ENCODE peak calls at places on chromosomes 1 and 21, in six cellular contexts. T, E, D, A, N and S are unnamed samples.

GRCh38 chr1:162357681-162358266 is 18.9 kb downstream of the SPATA46 start:
- DNase-seq in T (peak), E (no peak), D (peak), A (peak), N (no peak), S (peak)

GRCh38 chr1:230067441-230067870 is 418 bp downstream of the GALNT2 start:
- DNase-seq in T (peak), E (no peak), D (no peak), A (peak), N (no peak), S (peak)

GRCh38 chr1:151837841-151838490 is 1.7 kb downstream of the C2CD4D start:
- DNase-seq in T (no peak), E (no peak), D (no peak), A (no peak), N (no peak), S (no peak)

GRCh38 chr1:212457740-212458338 is 25.1 kb downstream of the NENF start:
- DNase-seq in T (peak), E (peak), D (peak), A (peak), N (no peak), S (no peak)

GRCh38 chr1:77133731-77134358 is 85.4 kb downstream of the PIGK start:
- DNase-seq in T (no peak), E (no peak), D (no peak), A (no peak), N (no peak), S (no peak)

GRCh38 chr1:182235952-182236650 is 155.5 kb downstream of the GLUL start:
- DNase-seq in T (peak), E (no peak), D (peak), A (no peak), N (no peak), S (no peak)

GRCh38 chr1:201262963-201263608 is 20.2 kb upstream of the PKP1 start:
- DNase-seq in T (no peak), E (no peak), D (no peak), A (no peak), N (no peak), S (no peak)

GRCh38 chr1:175126347-175126746 is 58.7 kb downstream of the TNN start:
- DNase-seq in T (no peak), E (no peak), D (no peak), A (no peak), N (no peak), S (no peak)

GRCh38 chr1:232260045-232260444 is 369.9 kb downstream of the SIPA1L2 start:
- DNase-seq in T (no peak), E (no peak), D (no peak), A (no peak), N (no peak), S (no peak)

GRCh38 chr1:11653101-11653601 is 1.1 kb downstream of the FBXO2 start:
- DNase-seq in T (no peak), E (no peak), D (peak), A (peak), N (no peak), S (no peak)
- TF ChIP-seq JUND in T (peak), E (peak), D (no peak), A (peak), N (no peak), S (no peak)

GRCh38 chr1:65176571-65176970 is 28.6 kb downstream of the AK4 start:
- DNase-seq in T (no peak), E (no peak), D (no peak), A (no peak), N (no peak), S (no peak)

GRCh38 chr1:65175171-65176070 is 27.4 kb downstream of the AK4 start:
- DNase-seq in T (no peak), E (no peak), D (no peak), A (no peak), N (no peak), S (peak)

GRCh38 chr1:65176071-65176470 is 28.1 kb downstream of the AK4 start:
- DNase-seq in T (no peak), E (no peak), D (no peak), A (no peak), N (no peak), S (no peak)

GRCh38 chr1:65172936-65173335 is 24.9 kb downstream of the AK4 start:
- DNase-seq in T (no peak), E (no peak), D (no peak), A (no peak), N (no peak), S (no peak)

DNA sequence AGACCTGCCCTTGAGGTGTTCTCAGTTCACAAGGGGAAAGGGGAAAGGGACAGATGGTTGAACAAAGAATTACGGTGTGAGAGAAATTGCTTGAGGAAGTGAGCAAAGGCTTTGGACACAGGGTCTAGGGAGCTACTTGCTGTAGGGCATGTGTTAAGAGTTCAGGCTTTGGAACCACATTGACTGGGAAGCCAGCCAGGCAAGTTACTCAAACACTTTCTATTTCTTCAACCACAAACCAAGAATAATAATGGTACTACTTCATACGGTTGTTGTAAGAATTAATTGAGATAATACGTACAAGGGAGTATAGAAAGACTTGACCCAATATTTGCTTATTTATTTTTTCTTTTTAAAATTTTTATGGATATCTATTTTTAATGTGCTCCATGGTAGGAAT is 26.6 kb downstream of the AK4 start:
- DNase-seq in T (no peak), E (no peak), D (peak), A (no peak), N (peak), S (no peak)
- TF ChIP-seq JUND in T (no peak), E (no peak), D (no peak), A (no peak), N (no peak), S (no peak)

DNA sequence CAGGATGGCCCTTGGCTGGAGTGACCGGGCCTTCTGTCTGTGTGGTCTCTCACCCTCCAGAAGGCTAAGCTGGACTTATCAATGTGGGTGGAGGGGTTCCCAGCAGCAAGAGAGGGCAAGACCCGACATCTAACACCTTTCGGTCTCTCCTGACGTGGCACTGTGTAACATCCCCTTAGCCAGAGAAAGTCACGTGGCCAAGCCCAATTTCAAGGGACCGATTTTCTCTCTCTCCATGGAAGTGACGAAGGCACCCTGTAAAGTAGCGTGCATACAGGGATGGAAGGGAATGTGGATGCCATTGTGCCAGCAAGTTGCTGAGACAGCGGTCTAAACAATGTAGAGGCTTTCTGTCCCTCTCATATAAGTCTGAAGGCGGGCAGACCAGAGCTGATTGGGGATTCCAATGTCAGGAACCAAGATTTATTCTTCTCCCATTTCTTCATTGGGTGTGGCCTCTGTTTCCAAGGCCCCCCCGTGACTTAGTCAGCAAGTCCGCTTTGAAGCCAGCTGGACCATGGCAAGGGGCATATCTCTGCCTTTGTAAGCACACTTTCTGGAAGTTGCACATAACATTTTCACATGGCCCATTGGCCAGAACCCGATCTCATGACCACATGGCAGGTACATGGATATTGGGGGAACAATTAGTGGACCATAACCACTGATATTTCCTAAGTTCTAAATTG is 12.5 kb downstream of the MX1 start:
- DNase-seq in T (no peak), E (no peak), D (no peak), A (no peak), N (no peak), S (no peak)
- TF ChIP-seq JUND in T (no peak), E (no peak), D (no peak), A (no peak), N (no peak), S (no peak)

GRCh38 chr1:18415448-18415960 is 65.2 kb upstream of the KLHDC7A start:
- DNase-seq in T (no peak), E (no peak), D (no peak), A (no peak), N (no peak), S (no peak)

GRCh38 chr1:18414321-18414720 is 66.4 kb upstream of the KLHDC7A start:
- DNase-seq in T (no peak), E (no peak), D (no peak), A (no peak), N (no peak), S (no peak)

GRCh38 chr1:18412882-18413353 is 67.8 kb upstream of the KLHDC7A start:
- DNase-seq in T (no peak), E (no peak), D (no peak), A (no peak), N (no peak), S (no peak)

GRCh38 chr1:18414872-18415447 is 65.8 kb upstream of the KLHDC7A start:
- DNase-seq in T (no peak), E (no peak), D (no peak), A (no peak), N (no peak), S (no peak)

DNA sequence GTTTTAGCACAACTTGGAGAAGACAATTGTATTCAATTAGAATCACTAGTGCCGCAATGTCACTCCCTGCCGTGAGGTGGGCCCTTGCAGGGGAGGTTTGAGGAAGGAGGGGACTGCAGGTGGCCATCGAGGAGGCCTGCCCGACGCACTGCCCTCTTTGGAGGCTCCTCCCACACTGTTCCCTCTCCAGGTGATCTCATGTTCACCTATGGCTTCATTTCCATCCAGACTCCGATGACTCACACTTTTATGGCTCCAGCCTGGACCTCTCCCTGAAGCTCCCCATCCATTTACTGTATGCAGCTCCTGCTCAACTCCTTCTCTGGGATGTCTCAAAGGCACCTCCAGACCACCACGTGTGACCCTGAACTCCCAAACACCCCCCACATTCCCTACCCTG is 66.8 kb upstream of the KLHDC7A start:
- DNase-seq in T (no peak), E (no peak), D (peak), A (no peak), N (no peak), S (no peak)
- TF ChIP-seq JUND in T (peak), E (no peak), D (peak), A (no peak), N (no peak), S (no peak)